ENCODE peak calls at places on chromosome 16, in seven cellular contexts. G is SK-N-SH, C is H1, P is GM12891, A is K562, O is HepG2, Y is GM12878. E is an unnamed sample.

GRCh38 chr16:75062135-75062943 is 54.2 kb downstream of the LDHD start:
- DNase-seq in Y (no peak), O (no peak), A (peak), G (no peak), C (no peak), P (no peak), E (no peak)

GRCh38 chr16:68403704-68404103 is 44.6 kb downstream of the SMPD3 start:
- DNase-seq in A (no peak), O (no peak), Y (no peak), C (no peak), G (no peak), P (no peak), E (no peak)

GRCh38 chr16:25052161-25052511 is 37.0 kb upstream of the ARHGAP17 start:
- DNase-seq in O (no peak), A (no peak), G (no peak), Y (no peak), C (no peak), P (no peak), E (no peak)

GRCh38 chr16:8893976-8894690 is 12.0 kb downstream of the LITAFD start:
- DNase-seq in G (no peak), C (no peak), O (no peak), A (no peak), Y (no peak), P (no peak), E (no peak)

GRCh38 chr16:2854700-2855309 is 3.2 kb downstream of the PRSS22 start:
- DNase-seq in A (peak), C (peak), O (no peak), Y (no peak), G (peak), P (no peak), E (no peak)

GRCh38 chr16:88971371-88972097 is 5.5 kb downstream of the CBFA2T3 start:
- DNase-seq in P (peak), G (no peak), C (no peak), O (no peak), A (no peak), Y (peak), E (peak)

GRCh38 chr16:30551781-30552180 is 6.4 kb downstream of the ZNF764 start:
- DNase-seq in O (no peak), P (no peak), Y (no peak), A (no peak), C (no peak), G (no peak), E (no peak)

GRCh38 chr16:1154291-1154886 is 1.5 kb downstream of the CACNA1H start:
- DNase-seq in P (no peak), C (no peak), O (no peak), G (no peak), Y (no peak), A (no peak), E (no peak)

GRCh38 chr16:81376880-81377279 is 62.1 kb downstream of the GAN start:
- DNase-seq in P (no peak), O (no peak), Y (no peak), G (no peak), C (no peak), A (no peak), E (no peak)

GRCh38 chr16:25155553-25156460 is 44.3 kb downstream of the LCMT1 start:
- DNase-seq in C (no peak), P (no peak), A (no peak), O (no peak), G (no peak), Y (no peak), E (no peak)

GRCh38 chr16:57537596-57538234 is 1.3 kb upstream of the CCDC102A start:
- DNase-seq in Y (no peak), P (no peak), C (peak), A (no peak), G (no peak), O (no peak), E (no peak)

GRCh38 chr16:2432801-2433505 is 3.7 kb downstream of the CCNF start:
- DNase-seq in Y (no peak), P (no peak), G (no peak), C (no peak), O (no peak), A (no peak), E (no peak)

GRCh38 chr16:23501291-23501690 is 9.0 kb downstream of the GGA2 start:
- DNase-seq in A (no peak), Y (no peak), O (no peak), G (no peak), C (no peak), P (no peak), E (no peak)

GRCh38 chr16:13957197-13958078 is 37.5 kb downstream of the ERCC4 start:
- DNase-seq in G (peak), Y (peak), P (no peak), A (peak), O (peak), C (no peak), E (no peak)

GRCh38 chr16:80804451-80805383 is at the start of gene CDYL2:
- DNase-seq in O (no peak), Y (no peak), C (peak), G (peak), A (peak), P (peak), E (peak)

GRCh38 chr16:55735120-55735781 is 79.5 kb downstream of the SLC6A2 start:
- DNase-seq in P (no peak), O (no peak), C (no peak), G (no peak), A (no peak), Y (no peak), E (no peak)

GRCh38 chr16:12639044-12639443 is 164.6 kb downstream of the CPPED1 start:
- DNase-seq in A (peak), P (no peak), C (no peak), Y (no peak), O (peak), G (no peak), E (no peak)

GRCh38 chr16:89863741-89864391 is 9.5 kb upstream of the TCF25 start:
- DNase-seq in G (no peak), P (no peak), O (no peak), C (no peak), Y (peak), A (no peak), E (peak)

GRCh38 chr16:1102921-1103648 is 7.0 kb upstream of the C1QTNF8 start:
- DNase-seq in Y (no peak), C (peak), G (peak), P (peak), O (no peak), A (peak), E (peak)

GRCh38 chr16:85037050-85037410 is 9.4 kb downstream of the KIAA0513 start:
- DNase-seq in C (no peak), A (no peak), O (no peak), G (no peak), P (no peak), Y (no peak), E (no peak)
- TF ChIP-seq TAF1 in C (no peak), A (no peak), O (no peak), G (no peak), P (no peak), Y (no peak), E (no peak)

GRCh38 chr16:53449816-53450517 is 15.7 kb downstream of the RBL2 start:
- DNase-seq in C (no peak), G (no peak), Y (no peak), A (no peak), P (no peak), O (no peak), E (no peak)

GRCh38 chr16:53440125-53440524 is 5.9 kb downstream of the RBL2 start:
- DNase-seq in G (no peak), P (no peak), C (no peak), O (no peak), A (no peak), Y (no peak), E (no peak)

GRCh38 chr16:53446090-53446489 is 11.8 kb downstream of the RBL2 start:
- DNase-seq in G (no peak), P (no peak), C (no peak), A (no peak), Y (no peak), O (no peak), E (no peak)

DNA sequence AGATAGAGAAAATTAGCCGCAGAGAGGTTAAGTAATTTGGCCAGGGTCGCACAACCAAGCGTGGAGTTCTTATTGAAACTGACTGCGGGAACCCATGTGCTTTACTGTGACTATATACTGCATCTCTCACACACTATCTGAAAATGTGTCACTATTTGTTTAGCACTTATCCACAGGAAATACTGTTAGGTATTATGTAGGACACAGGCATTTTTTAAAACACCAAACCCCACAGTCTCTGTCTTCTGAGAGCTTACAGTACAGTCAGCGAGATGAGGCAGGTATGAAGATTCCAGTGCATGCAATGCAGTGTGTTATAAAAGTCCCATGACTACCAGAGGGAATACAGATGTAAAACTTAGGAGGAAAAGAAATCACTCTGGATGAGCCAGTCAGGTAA is 11.3 kb downstream of the RBL2 start:
- DNase-seq in C (no peak), Y (no peak), O (no peak), A (no peak), P (no peak), G (no peak), E (no peak)
- TF ChIP-seq POLR2AphosphoS5 in C (no peak), Y (no peak), O (no peak), A (no peak), P (no peak), G (no peak), E (no peak)

DNA sequence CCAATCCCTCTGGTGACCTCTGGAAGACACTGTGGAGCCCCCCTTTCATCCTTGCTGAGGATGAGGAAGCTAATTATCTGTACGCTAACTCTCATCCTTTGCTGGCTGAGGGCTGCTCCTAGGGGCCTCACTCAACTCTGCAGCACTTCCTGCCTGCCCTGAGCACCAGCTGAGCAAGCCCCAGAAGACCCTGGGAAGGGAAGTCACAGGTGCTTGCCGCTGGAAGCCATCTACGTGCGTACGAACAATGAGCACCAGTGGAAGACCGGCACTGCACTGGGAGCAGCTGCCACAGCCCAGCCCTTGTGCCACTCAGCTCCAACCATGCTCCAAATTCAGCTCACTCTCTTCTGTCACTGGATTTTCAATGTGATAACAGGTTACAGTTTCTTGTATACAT is 145.7 kb upstream of the CDH5 start:
- DNase-seq in A (no peak), P (no peak), G (no peak), C (no peak), Y (no peak), O (no peak), E (no peak)
- TF ChIP-seq TAF1 in A (no peak), P (no peak), G (no peak), C (no peak), Y (no peak), O (no peak), E (no peak)

GRCh38 chr16:69823831-69824563 is 61.9 kb downstream of the WWP2 start:
- DNase-seq in C (no peak), O (no peak), P (peak), Y (peak), G (no peak), A (no peak), E (peak)
- TF ChIP-seq POLR2AphosphoS5 in C (no peak), O (no peak), P (no peak), Y (peak), G (no peak), A (no peak), E (peak)

GRCh38 chr16:84013787-84014569 is 28.6 kb downstream of the SLC38A8 start:
- DNase-seq in G (peak), Y (peak), C (peak), P (peak), A (peak), O (peak), E (peak)
- TF ChIP-seq TAF1 in G (no peak), Y (no peak), C (peak), P (no peak), A (no peak), O (no peak), E (no peak)

GRCh38 chr16:85326113-85326793 is 214.0 kb upstream of the CIBAR2 start:
- DNase-seq in O (no peak), Y (no peak), G (no peak), C (no peak), A (no peak), P (no peak), E (no peak)
- TF ChIP-seq POLR2AphosphoS5 in O (no peak), Y (no peak), G (no peak), C (no peak), A (no peak), P (no peak), E (no peak)

GRCh38 chr16:85678016-85678415 is 10.7 kb downstream of the GINS2 start:
- DNase-seq in C (no peak), G (no peak), A (no peak), P (no peak), O (no peak), Y (no peak), E (no peak)
- TF ChIP-seq TAF1 in C (no peak), G (no peak), A (no peak), P (no peak), O (no peak), Y (no peak), E (no peak)

DNA sequence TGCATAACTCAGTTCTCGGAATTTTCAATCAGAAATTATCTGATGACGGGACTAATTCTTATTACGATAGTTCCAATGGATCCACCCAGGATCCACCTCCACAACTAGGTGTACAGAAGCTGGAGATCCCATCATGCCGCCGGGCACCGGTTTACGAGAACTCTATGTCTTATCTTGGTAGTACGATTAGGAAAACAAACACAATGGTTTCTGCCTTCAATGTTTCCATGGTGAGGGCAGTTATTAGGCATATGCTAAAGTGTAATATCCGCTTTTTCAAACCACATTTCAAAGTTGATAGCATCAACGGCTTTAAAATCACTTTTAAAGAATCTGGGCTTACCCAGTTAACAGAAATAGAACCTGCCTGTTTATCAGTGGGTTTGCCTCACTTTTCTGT is 705.7 kb downstream of the MAF start:
- DNase-seq in A (no peak), C (no peak), G (no peak), O (no peak), Y (no peak), P (no peak), E (no peak)
- TF ChIP-seq POLR2AphosphoS5 in A (no peak), C (no peak), G (no peak), O (no peak), Y (no peak), P (no peak), E (no peak)

GRCh38 chr16:65919116-65919515 is 447.4 kb upstream of the CDH5 start:
- DNase-seq in A (no peak), C (no peak), Y (no peak), P (no peak), G (no peak), O (no peak), E (no peak)
- TF ChIP-seq TAF1 in A (no peak), C (no peak), Y (no peak), P (no peak), G (no peak), O (no peak), E (no peak)

E was measured in GM12892.